ENCODE peak calls at places on chromosome 16, in nine cellular contexts. One of them, this sample, is unnamed.
A peak's percentile ranks its signal among the peaks of the same experiment; 100 is the strongest.

GRCh38 chr16:48574766-48575165 is 35.2 kb downstream of the N4BP1 start:
- DNase-seq in CD4-positive, alpha-beta T cell: no peak
- DNase-seq in RWPE1: no peak
- DNase-seq in CD8-positive, alpha-beta T cell: no peak
- DNase-seq in HFFc6: no peak
- DNase-seq in mucosa of descending colon: no peak
- DNase-seq in nephron progenitor cell: no peak
- DNase-seq in fibroblast of pulmonary artery: no peak
- DNase-seq in activated CD8-positive, alpha-beta T cell treated with anti-CD3 and anti-CD28 coated beads for 36 hours: no peak
- DNase-seq in this sample: no peak

GRCh38 chr16:65312795-65313194 is 190.9 kb upstream of the CDH11 start:
- DNase-seq in HFFc6: peak; percentile 80
- DNase-seq in nephron progenitor cell: no peak
- DNase-seq in CD8-positive, alpha-beta T cell: no peak
- DNase-seq in mucosa of descending colon: no peak
- DNase-seq in activated CD8-positive, alpha-beta T cell treated with anti-CD3 and anti-CD28 coated beads for 36 hours: no peak
- DNase-seq in fibroblast of pulmonary artery: peak; percentile 43
- DNase-seq in CD4-positive, alpha-beta T cell: no peak
- DNase-seq in RWPE1: no peak
- DNase-seq in this sample: no peak

GRCh38 chr16:79172306-79172705 is 428.2 kb downstream of the MAF start:
- DNase-seq in RWPE1: no peak
- DNase-seq in CD8-positive, alpha-beta T cell: no peak
- DNase-seq in nephron progenitor cell: no peak
- DNase-seq in HFFc6: no peak
- DNase-seq in fibroblast of pulmonary artery: no peak
- DNase-seq in CD4-positive, alpha-beta T cell: no peak
- DNase-seq in activated CD8-positive, alpha-beta T cell treated with anti-CD3 and anti-CD28 coated beads for 36 hours: no peak
- DNase-seq in mucosa of descending colon: no peak
- DNase-seq in this sample: no peak

GRCh38 chr16:10675861-10676260 is 18.9 kb downstream of the TEKT5 start:
- DNase-seq in RWPE1: no peak
- DNase-seq in CD4-positive, alpha-beta T cell: no peak
- DNase-seq in nephron progenitor cell: no peak
- DNase-seq in mucosa of descending colon: no peak
- DNase-seq in HFFc6: no peak
- DNase-seq in fibroblast of pulmonary artery: no peak
- DNase-seq in CD8-positive, alpha-beta T cell: no peak
- DNase-seq in activated CD8-positive, alpha-beta T cell treated with anti-CD3 and anti-CD28 coated beads for 36 hours: no peak
- DNase-seq in this sample: no peak

GRCh38 chr16:75301804-75302203 is 50.4 kb upstream of the BCAR1 start:
- DNase-seq in RWPE1: no peak
- DNase-seq in CD8-positive, alpha-beta T cell: no peak
- DNase-seq in activated CD8-positive, alpha-beta T cell treated with anti-CD3 and anti-CD28 coated beads for 36 hours: no peak
- DNase-seq in fibroblast of pulmonary artery: no peak
- DNase-seq in nephron progenitor cell: no peak
- DNase-seq in mucosa of descending colon: no peak
- DNase-seq in CD4-positive, alpha-beta T cell: no peak
- DNase-seq in HFFc6: peak; percentile 20
- DNase-seq in this sample: no peak

GRCh38 chr16:9360075-9360474 is 268.6 kb downstream of the HAPSTR1 start:
- DNase-seq in RWPE1: no peak
- DNase-seq in mucosa of descending colon: no peak
- DNase-seq in fibroblast of pulmonary artery: no peak
- DNase-seq in nephron progenitor cell: no peak
- DNase-seq in CD8-positive, alpha-beta T cell: no peak
- DNase-seq in activated CD8-positive, alpha-beta T cell treated with anti-CD3 and anti-CD28 coated beads for 36 hours: no peak
- DNase-seq in CD4-positive, alpha-beta T cell: no peak
- DNase-seq in HFFc6: no peak
- DNase-seq in this sample: no peak

GRCh38 chr16:68744744-68745280 is 7.7 kb downstream of the CDH1 start:
- DNase-seq in activated CD8-positive, alpha-beta T cell treated with anti-CD3 and anti-CD28 coated beads for 36 hours: no peak
- DNase-seq in RWPE1: peak; percentile 74
- DNase-seq in CD4-positive, alpha-beta T cell: no peak
- DNase-seq in CD8-positive, alpha-beta T cell: no peak
- DNase-seq in fibroblast of pulmonary artery: no peak
- DNase-seq in HFFc6: peak; percentile 18
- DNase-seq in nephron progenitor cell: no peak
- DNase-seq in mucosa of descending colon: peak; percentile 63
- DNase-seq in this sample: no peak

GRCh38 chr16:10619271-10619849 is 39.0 kb upstream of the EMP2 start:
- DNase-seq in nephron progenitor cell: peak; percentile 54
- DNase-seq in fibroblast of pulmonary artery: no peak
- DNase-seq in RWPE1: peak; percentile 59
- DNase-seq in activated CD8-positive, alpha-beta T cell treated with anti-CD3 and anti-CD28 coated beads for 36 hours: peak; percentile 32
- DNase-seq in CD8-positive, alpha-beta T cell: no peak
- DNase-seq in HFFc6: no peak
- DNase-seq in mucosa of descending colon: peak; percentile 89
- DNase-seq in CD4-positive, alpha-beta T cell: no peak
- DNase-seq in this sample: peak; percentile 61

GRCh38 chr16:86919073-86919472 is 340.7 kb downstream of the FOXL1 start:
- DNase-seq in mucosa of descending colon: no peak
- DNase-seq in fibroblast of pulmonary artery: no peak
- DNase-seq in CD8-positive, alpha-beta T cell: no peak
- DNase-seq in HFFc6: no peak
- DNase-seq in CD4-positive, alpha-beta T cell: no peak
- DNase-seq in RWPE1: no peak
- DNase-seq in nephron progenitor cell: no peak
- DNase-seq in activated CD8-positive, alpha-beta T cell treated with anti-CD3 and anti-CD28 coated beads for 36 hours: no peak
- DNase-seq in this sample: no peak

GRCh38 chr16:86219655-86220445 is 290.5 kb upstream of the FOXF1 start:
- DNase-seq in RWPE1: no peak
- DNase-seq in mucosa of descending colon: no peak
- DNase-seq in CD4-positive, alpha-beta T cell: no peak
- DNase-seq in HFFc6: no peak
- DNase-seq in CD8-positive, alpha-beta T cell: no peak
- DNase-seq in nephron progenitor cell: no peak
- DNase-seq in activated CD8-positive, alpha-beta T cell treated with anti-CD3 and anti-CD28 coated beads for 36 hours: no peak
- DNase-seq in fibroblast of pulmonary artery: no peak
- DNase-seq in this sample: no peak

GRCh38 chr16:48435906-48436305 is 50.7 kb upstream of the SIAH1 start:
- DNase-seq in activated CD8-positive, alpha-beta T cell treated with anti-CD3 and anti-CD28 coated beads for 36 hours: no peak
- DNase-seq in CD4-positive, alpha-beta T cell: no peak
- DNase-seq in mucosa of descending colon: no peak
- DNase-seq in nephron progenitor cell: no peak
- DNase-seq in CD8-positive, alpha-beta T cell: no peak
- DNase-seq in RWPE1: no peak
- DNase-seq in fibroblast of pulmonary artery: no peak
- DNase-seq in HFFc6: no peak
- DNase-seq in this sample: no peak

GRCh38 chr16:27764869-27765675 is 215.1 kb downstream of the KATNIP start:
- DNase-seq in CD8-positive, alpha-beta T cell: no peak
- DNase-seq in mucosa of descending colon: no peak
- DNase-seq in fibroblast of pulmonary artery: no peak
- DNase-seq in HFFc6: no peak
- DNase-seq in nephron progenitor cell: no peak
- DNase-seq in CD4-positive, alpha-beta T cell: no peak
- DNase-seq in RWPE1: no peak
- DNase-seq in activated CD8-positive, alpha-beta T cell treated with anti-CD3 and anti-CD28 coated beads for 36 hours: no peak
- DNase-seq in this sample: no peak

GRCh38 chr16:13289515-13289914 is 388.1 kb downstream of the SHISA9 start:
- DNase-seq in fibroblast of pulmonary artery: no peak
- DNase-seq in mucosa of descending colon: no peak
- DNase-seq in activated CD8-positive, alpha-beta T cell treated with anti-CD3 and anti-CD28 coated beads for 36 hours: no peak
- DNase-seq in CD8-positive, alpha-beta T cell: no peak
- DNase-seq in RWPE1: no peak
- DNase-seq in HFFc6: no peak
- DNase-seq in nephron progenitor cell: no peak
- DNase-seq in CD4-positive, alpha-beta T cell: no peak
- DNase-seq in this sample: peak; percentile 8

GRCh38 chr16:87836346-87836843 is 32.9 kb downstream of the SLC7A5 start:
- DNase-seq in CD8-positive, alpha-beta T cell: no peak
- DNase-seq in HFFc6: no peak
- DNase-seq in fibroblast of pulmonary artery: no peak
- DNase-seq in mucosa of descending colon: no peak
- DNase-seq in nephron progenitor cell: no peak
- DNase-seq in RWPE1: no peak
- DNase-seq in activated CD8-positive, alpha-beta T cell treated with anti-CD3 and anti-CD28 coated beads for 36 hours: no peak
- DNase-seq in CD4-positive, alpha-beta T cell: no peak
- DNase-seq in this sample: no peak

GRCh38 chr16:90047714-90048346 is 28.6 kb upstream of the DBNDD1 start:
- DNase-seq in CD8-positive, alpha-beta T cell: no peak
- DNase-seq in RWPE1: peak; percentile 41
- DNase-seq in mucosa of descending colon: no peak
- DNase-seq in activated CD8-positive, alpha-beta T cell treated with anti-CD3 and anti-CD28 coated beads for 36 hours: no peak
- DNase-seq in fibroblast of pulmonary artery: no peak
- DNase-seq in CD4-positive, alpha-beta T cell: no peak
- DNase-seq in HFFc6: no peak
- DNase-seq in nephron progenitor cell: no peak
- DNase-seq in this sample: peak; percentile 28

GRCh38 chr16:22151599-22151998 is 10.7 kb upstream of the SDR42E2 start:
- DNase-seq in CD8-positive, alpha-beta T cell: no peak
- DNase-seq in RWPE1: no peak
- DNase-seq in CD4-positive, alpha-beta T cell: no peak
- DNase-seq in HFFc6: no peak
- DNase-seq in fibroblast of pulmonary artery: no peak
- DNase-seq in nephron progenitor cell: no peak
- DNase-seq in mucosa of descending colon: no peak
- DNase-seq in activated CD8-positive, alpha-beta T cell treated with anti-CD3 and anti-CD28 coated beads for 36 hours: no peak
- DNase-seq in this sample: no peak

GRCh38 chr16:27960619-27961295 is 102.8 kb downstream of the GSG1L start:
- DNase-seq in mucosa of descending colon: no peak
- DNase-seq in HFFc6: no peak
- DNase-seq in fibroblast of pulmonary artery: no peak
- DNase-seq in nephron progenitor cell: no peak
- DNase-seq in CD8-positive, alpha-beta T cell: no peak
- DNase-seq in activated CD8-positive, alpha-beta T cell treated with anti-CD3 and anti-CD28 coated beads for 36 hours: no peak
- DNase-seq in CD4-positive, alpha-beta T cell: no peak
- DNase-seq in RWPE1: no peak
- DNase-seq in this sample: no peak

DNA sequence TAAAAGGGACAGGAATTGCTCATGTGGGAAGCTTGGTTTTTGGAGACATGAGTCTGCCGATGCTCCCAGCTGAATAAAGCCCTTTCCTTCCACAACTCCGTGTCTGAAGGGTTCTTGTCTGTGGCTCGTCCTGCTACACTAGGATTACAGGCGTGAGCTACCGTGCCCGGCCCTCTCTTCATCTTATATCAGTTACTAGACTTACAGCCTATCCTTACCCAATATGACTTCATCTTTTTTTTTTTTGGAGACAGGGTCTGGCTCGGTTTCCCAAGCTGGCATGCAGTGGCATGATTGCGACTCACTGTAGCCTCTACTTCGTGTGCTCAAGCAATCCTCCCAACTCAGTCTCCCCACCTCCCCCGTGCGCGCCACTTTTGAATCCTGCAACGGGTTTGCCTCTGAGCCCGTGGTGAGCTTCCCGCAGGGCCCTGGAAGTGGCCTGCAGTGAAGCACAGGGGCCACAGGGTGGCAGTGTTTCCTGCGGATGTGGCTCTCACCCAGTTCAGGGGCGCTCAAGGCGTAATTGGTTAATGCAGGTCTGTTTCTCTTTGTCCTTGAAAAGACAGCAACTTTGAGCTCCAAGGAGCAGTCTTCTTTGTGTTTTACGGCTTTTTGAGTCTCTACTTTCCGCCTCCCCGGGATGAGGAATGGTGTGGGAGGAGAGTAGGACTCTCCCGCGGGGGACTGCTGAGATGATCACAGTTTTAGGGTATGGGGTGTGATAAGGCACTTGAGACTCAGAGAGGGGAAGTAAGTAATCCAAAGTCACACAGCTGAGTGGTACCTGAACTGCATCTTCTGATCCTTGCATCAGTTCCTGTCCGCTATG is 22.7 kb upstream of the GPRC5B start:
- DNase-seq in mucosa of descending colon: no peak
- DNase-seq in HFFc6: peak; percentile 60
- DNase-seq in activated CD8-positive, alpha-beta T cell treated with anti-CD3 and anti-CD28 coated beads for 36 hours: peak; percentile 79
- DNase-seq in nephron progenitor cell: peak; percentile 83
- DNase-seq in CD4-positive, alpha-beta T cell: peak; percentile 54
- DNase-seq in CD8-positive, alpha-beta T cell: peak; percentile 80
- DNase-seq in fibroblast of pulmonary artery: peak; percentile 79
- DNase-seq in RWPE1: peak; percentile 73
- DNase-seq in this sample: peak; percentile 76
- TF ChIP-seq CTCF in mucosa of descending colon: peak; percentile 94
- TF ChIP-seq CTCF in HFFc6: peak; percentile 97
- TF ChIP-seq CTCF in activated CD8-positive, alpha-beta T cell treated with anti-CD3 and anti-CD28 coated beads for 36 hours: peak; percentile 97
- TF ChIP-seq CTCF in nephron progenitor cell: peak; percentile 95
- TF ChIP-seq CTCF in CD4-positive, alpha-beta T cell: peak; percentile 97
- TF ChIP-seq CTCF in CD8-positive, alpha-beta T cell: peak; percentile 94
- TF ChIP-seq CTCF in fibroblast of pulmonary artery: peak; percentile 99
- TF ChIP-seq CTCF in RWPE1: peak; percentile 93
- TF ChIP-seq CTCF in this sample: peak; percentile 92

GRCh38 chr16:73232555-73233422 is 184.9 kb upstream of the ZFHX3 start:
- DNase-seq in CD4-positive, alpha-beta T cell: no peak
- DNase-seq in fibroblast of pulmonary artery: peak; percentile 99
- DNase-seq in activated CD8-positive, alpha-beta T cell treated with anti-CD3 and anti-CD28 coated beads for 36 hours: no peak
- DNase-seq in nephron progenitor cell: no peak
- DNase-seq in CD8-positive, alpha-beta T cell: no peak
- DNase-seq in HFFc6: peak; percentile 78
- DNase-seq in RWPE1: no peak
- DNase-seq in mucosa of descending colon: no peak
- DNase-seq in this sample: no peak
- TF ChIP-seq CTCF in CD4-positive, alpha-beta T cell: no peak
- TF ChIP-seq CTCF in fibroblast of pulmonary artery: no peak
- TF ChIP-seq CTCF in activated CD8-positive, alpha-beta T cell treated with anti-CD3 and anti-CD28 coated beads for 36 hours: no peak
- TF ChIP-seq CTCF in nephron progenitor cell: no peak
- TF ChIP-seq CTCF in CD8-positive, alpha-beta T cell: no peak
- TF ChIP-seq CTCF in HFFc6: peak; percentile 21
- TF ChIP-seq CTCF in RWPE1: no peak
- TF ChIP-seq CTCF in mucosa of descending colon: no peak
- TF ChIP-seq CTCF in this sample: no peak

DNA sequence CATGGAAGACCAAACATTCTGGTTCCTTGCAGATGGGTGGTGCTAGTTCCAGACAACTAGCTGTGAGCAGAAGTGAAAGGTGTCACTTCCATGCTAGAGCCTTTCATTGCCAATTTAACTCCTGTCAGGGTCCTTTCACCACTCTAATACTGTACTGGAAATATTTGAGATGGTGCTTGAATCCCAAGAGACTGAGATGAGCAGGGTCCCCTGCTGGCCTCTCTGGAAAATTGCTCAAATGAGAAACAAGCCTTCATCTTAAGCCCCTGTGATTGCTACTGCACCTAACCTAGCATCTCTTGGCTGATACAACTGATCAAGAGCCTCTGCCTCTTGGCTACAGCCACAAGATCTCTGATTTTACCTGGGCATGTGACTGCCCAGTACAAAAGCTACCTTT is 7.4 kb upstream of the VAC14 start:
- DNase-seq in CD4-positive, alpha-beta T cell: no peak
- DNase-seq in fibroblast of pulmonary artery: no peak
- DNase-seq in CD8-positive, alpha-beta T cell: no peak
- DNase-seq in activated CD8-positive, alpha-beta T cell treated with anti-CD3 and anti-CD28 coated beads for 36 hours: no peak
- DNase-seq in HFFc6: no peak
- DNase-seq in nephron progenitor cell: no peak
- DNase-seq in RWPE1: no peak
- DNase-seq in mucosa of descending colon: no peak
- DNase-seq in this sample: no peak
- TF ChIP-seq CTCF in CD4-positive, alpha-beta T cell: no peak
- TF ChIP-seq CTCF in fibroblast of pulmonary artery: no peak
- TF ChIP-seq CTCF in CD8-positive, alpha-beta T cell: no peak
- TF ChIP-seq CTCF in activated CD8-positive, alpha-beta T cell treated with anti-CD3 and anti-CD28 coated beads for 36 hours: no peak
- TF ChIP-seq CTCF in HFFc6: peak; percentile 61
- TF ChIP-seq CTCF in nephron progenitor cell: no peak
- TF ChIP-seq CTCF in RWPE1: no peak
- TF ChIP-seq CTCF in mucosa of descending colon: no peak
- TF ChIP-seq CTCF in this sample: no peak

DNA sequence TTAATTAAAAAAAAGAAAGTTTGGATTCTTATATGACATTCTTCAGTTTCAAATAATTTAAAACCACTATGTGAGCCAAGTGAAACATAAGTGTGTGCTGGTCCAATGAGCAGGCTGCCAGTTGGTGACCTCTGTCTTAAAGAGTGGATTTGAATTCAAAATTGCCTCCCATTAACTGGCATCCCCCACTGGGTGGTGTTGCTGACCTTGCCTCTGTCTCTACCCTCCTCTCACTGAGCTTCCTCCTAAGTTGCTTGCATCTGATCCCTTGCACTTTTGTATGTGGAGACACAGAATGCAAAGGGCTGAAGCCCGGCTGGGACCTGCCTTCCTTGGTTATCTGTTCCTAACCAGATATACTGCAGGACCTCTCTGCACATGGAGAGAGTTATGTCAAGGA is 160.6 kb downstream of the CYLD start:
- DNase-seq in CD4-positive, alpha-beta T cell: no peak
- DNase-seq in CD8-positive, alpha-beta T cell: no peak
- DNase-seq in activated CD8-positive, alpha-beta T cell treated with anti-CD3 and anti-CD28 coated beads for 36 hours: no peak
- DNase-seq in fibroblast of pulmonary artery: no peak
- DNase-seq in HFFc6: no peak
- DNase-seq in RWPE1: no peak
- DNase-seq in nephron progenitor cell: no peak
- DNase-seq in mucosa of descending colon: no peak
- DNase-seq in this sample: no peak
- TF ChIP-seq CTCF in CD4-positive, alpha-beta T cell: no peak
- TF ChIP-seq CTCF in CD8-positive, alpha-beta T cell: no peak
- TF ChIP-seq CTCF in activated CD8-positive, alpha-beta T cell treated with anti-CD3 and anti-CD28 coated beads for 36 hours: no peak
- TF ChIP-seq CTCF in fibroblast of pulmonary artery: no peak
- TF ChIP-seq CTCF in HFFc6: no peak
- TF ChIP-seq CTCF in RWPE1: no peak
- TF ChIP-seq CTCF in nephron progenitor cell: no peak
- TF ChIP-seq CTCF in mucosa of descending colon: no peak
- TF ChIP-seq CTCF in this sample: no peak

This sample was measured in GM10248.